ENCODE peak calls at places on chromosomes 16 and 17, in five cellular contexts. V is IMR-90, Q is NAMALWA, U is AG10803, N is progenitor cell of endocrine pancreas. S is an unnamed sample.

GRCh38 chr17:38761612-38762011 is 9.1 kb downstream of the PSMB3 start:
- DNase-seq in Q (peak), V (peak), N (no peak), U (peak), S (peak)

GRCh38 chr17:45222273-45222993 is 748 bp downstream of the FMNL1 start:
- DNase-seq in N (no peak), Q (peak), U (no peak), V (no peak), S (no peak)

GRCh38 chr16:15952265-15952711 is 2.9 kb downstream of the ABCC1 start:
- DNase-seq in Q (no peak), N (no peak), U (no peak), V (no peak), S (peak)

GRCh38 chr17:42698736-42699414 is 16.5 kb downstream of the CNTNAP1 start:
- DNase-seq in U (peak), Q (no peak), V (peak), N (no peak), S (peak)

GRCh38 chr17:1607971-1608320 is 20.7 kb downstream of the SLC43A2 start:
- DNase-seq in V (no peak), N (no peak), U (no peak), Q (no peak), S (no peak)

GRCh38 chr16:71986131-71986530 is 14.1 kb downstream of the PKD1L3 start:
- DNase-seq in V (no peak), U (no peak), N (no peak), Q (no peak), S (no peak)

GRCh38 chr16:23905027-23905426 is 69.2 kb downstream of the PRKCB start:
- DNase-seq in Q (no peak), N (no peak), U (peak), V (peak), S (peak)

GRCh38 chr17:20191066-20191465 is 181.9 kb downstream of the SPECC1 start:
- DNase-seq in Q (no peak), V (peak), N (no peak), U (peak), S (peak)

GRCh38 chr16:28930203-28930602 is 1.6 kb upstream of the CD19 start:
- DNase-seq in N (no peak), V (no peak), Q (no peak), U (no peak), S (no peak)